ENCODE peak calls at places on chromosomes 4 and X, in seven cellular contexts. V, M, E, C, N, A and Z are unnamed samples.

GRCh38 chr4:5798447-5798846 is 87.4 kb downstream of the EVC start:
- DNase-seq in M (no peak), V (no peak), E (no peak), A (no peak), N (no peak), C (no peak), Z (no peak)

GRCh38 chr4:16583764-16584163 is 314.7 kb downstream of the LDB2 start:
- DNase-seq in C (no peak), N (peak; percentile 90), V (no peak), E (no peak), A (no peak), M (no peak), Z (no peak)

GRCh38 chrX:72111011-72111708 is 20.6 kb downstream of the RTL5 start:
- DNase-seq in N (no peak), E (no peak), C (no peak), V (no peak), A (no peak), M (no peak), Z (no peak)

GRCh38 chr4:21366840-21367239 is 581.7 kb downstream of the KCNIP4 start:
- DNase-seq in A (no peak), V (no peak), N (no peak), C (no peak), E (no peak), M (no peak), Z (no peak)

GRCh38 chrX:133985164-133986007 is at the start of gene GPC3:
- DNase-seq in A (peak; percentile 77), E (peak; percentile 64), V (peak; percentile 63), C (peak; percentile 64), M (no peak), N (peak; percentile 2), Z (peak; percentile 21)

GRCh38 chrX:125378205-125378604 is 58.5 kb downstream of the TEX13C start:
- DNase-seq in E (peak; percentile 9), C (no peak), V (no peak), A (peak; percentile 28), M (no peak), N (no peak), Z (no peak)

GRCh38 chr4:41200486-41201017 is 13.8 kb downstream of the APBB2 start:
- DNase-seq in M (no peak), A (no peak), V (no peak), N (no peak), E (no peak), C (no peak), Z (no peak)

GRCh38 chr4:1045595-1046201 is 34.3 kb downstream of the FGFRL1 start:
- DNase-seq in M (no peak), N (no peak), A (no peak), C (no peak), E (no peak), V (no peak), Z (peak; percentile 42)

GRCh38 chrX:152943826-152944225 is 46.0 kb downstream of the ZNF185 start:
- DNase-seq in A (no peak), C (no peak), E (no peak), V (no peak), M (no peak), N (no peak), Z (no peak)

GRCh38 chr4:70671091-70671490 is 4.8 kb upstream of the JCHAIN start:
- DNase-seq in C (no peak), M (no peak), E (no peak), A (no peak), V (no peak), N (no peak), Z (no peak)

GRCh38 chrX:2955281-2955680 is 26.1 kb upstream of the ARSD start:
- DNase-seq in C (no peak), E (no peak), V (no peak), A (no peak), M (no peak), N (no peak), Z (no peak)

GRCh38 chr4:39044364-39044946 is 12.2 kb upstream of the TMEM156 start:
- DNase-seq in C (peak; percentile 89), V (peak; percentile 94), M (peak; percentile 79), E (peak; percentile 89), N (peak; percentile 81), A (peak; percentile 98), Z (peak; percentile 95)

GRCh38 chr4:132526652-132527051 is 622.4 kb upstream of the PCDH10 start:
- DNase-seq in A (no peak), E (no peak), V (no peak), M (no peak), C (no peak), N (no peak), Z (no peak)

GRCh38 chrX:152817082-152817744 is 13.3 kb downstream of the CETN2 start:
- DNase-seq in M (no peak), A (peak; percentile 53), E (peak; percentile 40), V (no peak), N (peak; percentile 29), C (no peak), Z (no peak)

GRCh38 chr4:188138227-188138626 is 1.0 kb upstream of the TRIML1 start:
- DNase-seq in A (no peak), M (no peak), N (no peak), E (no peak), V (no peak), C (no peak), Z (no peak)

GRCh38 chr4:188143731-188144130 is 4.5 kb downstream of the TRIML1 start:
- DNase-seq in A (no peak), C (no peak), M (no peak), V (no peak), N (no peak), E (no peak), Z (no peak)

GRCh38 chr4:188139671-188140070 is 430 bp downstream of the TRIML1 start:
- DNase-seq in A (no peak), M (no peak), N (no peak), E (peak; percentile 43), C (no peak), V (no peak), Z (no peak)

DNA sequence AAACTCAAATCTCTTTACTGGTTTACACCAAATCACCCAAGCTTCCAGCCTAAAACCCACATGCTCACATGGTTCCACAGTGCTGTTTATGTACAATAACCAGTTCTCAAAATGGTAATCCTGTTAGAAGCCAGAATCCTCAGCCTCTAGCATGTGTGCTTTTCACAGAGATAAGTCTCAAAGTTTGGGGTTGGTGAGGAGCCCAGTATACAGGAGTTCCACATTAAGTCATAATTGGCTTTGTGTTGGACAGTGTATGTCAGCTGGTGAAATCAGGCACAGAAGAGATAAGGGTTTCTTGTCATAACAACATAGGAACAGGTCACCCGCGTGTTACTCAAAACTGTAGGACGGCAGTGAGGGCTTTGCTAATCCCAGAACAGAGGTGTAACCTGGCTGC is at the start of gene TRIML1:
- DNase-seq in M (no peak), V (no peak), A (no peak), N (no peak), C (no peak), E (no peak), Z (no peak)
- TF ChIP-seq CTCF in M (no peak), V (no peak), A (no peak), N (no peak), C (no peak), E (no peak), Z (no peak)

GRCh38 chr4:77001907-77002306 is 52.4 kb downstream of the SEPTIN11 start:
- DNase-seq in A (peak; percentile 76), E (peak; percentile 83), C (no peak), M (no peak), N (peak; percentile 82), V (no peak), Z (no peak)
- H3K27ac ChIP-seq in A (peak overlapping the region; percentile 79), E (peak overlapping the region; percentile 73), C (no peak overlapping the region), M (no peak overlapping the region), N (peak overlapping the region; percentile 57), V (no peak overlapping the region), Z (peak overlapping the region; percentile 68)

GRCh38 chr4:11623726-11624037 is 195.0 kb upstream of the HS3ST1 start:
- DNase-seq in V (no peak), E (no peak), A (peak; percentile 72), M (no peak), N (no peak), C (no peak), Z (no peak)

GRCh38 chr4:11626046-11626445 is 197.4 kb upstream of the HS3ST1 start:
- DNase-seq in M (no peak), E (no peak), A (no peak), C (no peak), V (no peak), N (no peak), Z (no peak)

GRCh38 chr4:11625206-11625605 is 196.5 kb upstream of the HS3ST1 start:
- DNase-seq in E (no peak), V (no peak), C (no peak), N (no peak), A (no peak), M (no peak), Z (no peak)

GRCh38 chr4:11622961-11623725 is 194.4 kb upstream of the HS3ST1 start:
- DNase-seq in A (no peak), E (no peak), N (no peak), C (no peak), M (no peak), V (no peak), Z (no peak)

DNA sequence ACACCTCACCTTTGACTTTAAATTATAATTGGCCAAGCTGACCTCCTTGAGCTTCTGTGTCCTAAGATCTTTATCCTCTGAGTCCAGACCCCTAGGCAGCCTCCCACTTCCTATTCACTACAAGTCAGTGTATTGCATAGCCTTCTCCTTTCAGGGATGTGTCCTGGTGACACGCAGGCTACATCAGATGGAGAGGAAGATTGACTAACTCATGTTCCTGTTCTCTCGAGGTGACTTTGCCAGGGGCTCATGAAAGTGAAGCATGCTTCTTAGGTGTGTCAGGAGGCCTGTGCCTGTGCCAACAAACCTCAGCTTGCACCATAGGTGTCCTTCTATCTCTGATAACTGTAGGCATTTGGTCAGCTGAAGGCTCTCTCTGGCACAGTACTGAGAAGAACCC is 195.7 kb upstream of the HS3ST1 start:
- DNase-seq in A (no peak), V (no peak), C (no peak), E (no peak), M (no peak), N (no peak), Z (no peak)
- H3K4me1 ChIP-seq in A (no peaks in the 10 kb centered on the region), V (no peaks in the 10 kb centered on the region), C (no peaks in the 10 kb centered on the region), E (no peaks in the 10 kb centered on the region), M (no peaks in the 10 kb centered on the region), N (no peaks in the 10 kb centered on the region), Z (no peaks in the 10 kb centered on the region)

GRCh38 chr4:92362002-92362401 is 58.2 kb downstream of the GRID2 start:
- DNase-seq in N (peak; percentile 7), V (no peak), A (no peak), M (no peak), C (no peak), E (no peak), Z (no peak)
- TF ChIP-seq CTCF in N (no peak), V (no peak), A (no peak), M (no peak), C (no peak), E (no peak), Z (no peak)